ENCODE peak calls at places on chromosomes 1 and 21, in four cellular contexts. H is progenitor cell of endocrine pancreas; S is AG20443; Z is activated naive CD4-positive, alpha-beta T cell. M is an unnamed sample.

GRCh38 chr1:145877923-145878486 is 7.7 kb downstream of the ANKRD35 start:
- DNase-seq in H (no peak), Z (no peak), S (no peak), M (peak; percentile 30)

GRCh38 chr1:175841613-175842234 is 98.3 kb upstream of the TNR start:
- DNase-seq in S (no peak), H (no peak), Z (no peak), M (no peak)

GRCh38 chr1:11013160-11013531 is 692 bp downstream of the TARDBP start:
- DNase-seq in Z (no peak), H (no peak), S (no peak), M (no peak)

GRCh38 chr1:8962812-8963669 is 17.4 kb downstream of the CA6 start:
- DNase-seq in Z (no peak), H (peak; percentile 18), S (peak; percentile 70), M (no peak)

GRCh38 chr1:8423702-8424538 is 106.0 kb downstream of the SLC45A1 start:
- DNase-seq in Z (no peak), H (peak; percentile 59), S (peak; percentile 85), M (peak; percentile 71)

GRCh38 chr1:189657715-189658114 is 819.9 kb downstream of the BRINP3 start:
- DNase-seq in H (no peak), S (no peak), Z (no peak), M (no peak)

GRCh38 chr1:149879556-149879955 is 19.8 kb upstream of the BOLA1 start:
- DNase-seq in Z (no peak), S (no peak), H (no peak), M (no peak)

GRCh38 chr1:235597867-235598553 is 51.6 kb downstream of the GNG4 start:
- DNase-seq in S (peak; percentile 64), H (no peak), Z (no peak), M (peak; percentile 67)

GRCh38 chr1:188782220-188782841 is 1695.3 kb downstream of the BRINP3 start:
- DNase-seq in S (peak; percentile 6), Z (no peak), H (no peak), M (peak; percentile 0)

GRCh38 chr1:10117865-10118264 is 85.1 kb downstream of the UBE4B start:
- DNase-seq in Z (no peak), H (no peak), S (no peak), M (no peak)

GRCh38 chr1:35210306-35211112 is 17.6 kb upstream of the SFPQ start:
- DNase-seq in S (peak; percentile 8), Z (no peak), H (no peak), M (no peak)

GRCh38 chr1:32724678-32725594 is 22.4 kb upstream of the SYNC start:
- DNase-seq in H (no peak), Z (no peak), S (peak; percentile 95), M (peak; percentile 93)

GRCh38 chr21:45266518-45267389 is 20.9 kb downstream of the POFUT2 start:
- DNase-seq in Z (no peak), H (peak; percentile 5), S (no peak), M (no peak)

GRCh38 chr1:31214316-31215082 is 25.2 kb downstream of the NKAIN1 start:
- DNase-seq in Z (no peak), S (no peak), H (no peak), M (no peak)

GRCh38 chr1:224267922-224268321 is 62.0 kb downstream of the NVL start:
- DNase-seq in Z (no peak), S (no peak), H (no peak), M (no peak)

GRCh38 chr1:12406218-12407021 is 176.6 kb downstream of the VPS13D start:
- DNase-seq in H (no peak), S (peak; percentile 51), Z (no peak), M (no peak)

GRCh38 chr1:43439781-43440180 is 13.9 kb downstream of the HYI start:
- DNase-seq in S (no peak), H (no peak), Z (no peak), M (no peak)

GRCh38 chr1:23198373-23198772 is 18.9 kb downstream of the HTR1D start:
- DNase-seq in S (peak; percentile 68), Z (no peak), H (no peak), M (peak; percentile 88)

GRCh38 chr1:29392036-29392435 is 155.7 kb downstream of the PTPRU start:
- DNase-seq in Z (no peak), S (no peak), H (no peak), M (no peak)

GRCh38 chr1:43612406-43612805 is 37.5 kb upstream of the KDM4A start:
- DNase-seq in Z (no peak), S (no peak), H (no peak), M (no peak)

GRCh38 chr1:55970711-55971110 is 608.7 kb downstream of the PLPP3 start:
- DNase-seq in Z (no peak), H (no peak), S (peak; percentile 60), M (no peak)

GRCh38 chr1:171210355-171210754 is 25.3 kb downstream of the FMO2 start:
- DNase-seq in Z (no peak), S (no peak), H (no peak), M (no peak)

GRCh38 chr1:210723646-210724045 is 394.9 kb downstream of the HHAT start:
- DNase-seq in Z (no peak), S (no peak), H (no peak), M (no peak)